ENCODE peak calls at places on chromosomes 5 and 9, in five cellular contexts. T is stimulated activated CD4-positive, alpha-beta T cell treated with anti-CD3 and anti-CD28 coated beads, TNF-alpha, amount 100 ng/mL, for 4 hours; M is Ammon's horn; C is amygdala; U is activated CD8-positive, alpha-beta memory T cell treated with anti-CD3 and anti-CD28 coated beads, Interleukin-2, amount 50 U/mL, for 48 hours. E is an unnamed sample.

GRCh38 chr5:81006955-81007636 is 46.9 kb downstream of the RASGRF2 start:
- DNase-seq in T (peak), M (no peak), C (no peak), U (no peak), E (no peak)

GRCh38 chr5:137141779-137142178 is 357.3 kb downstream of the SPOCK1 start:
- DNase-seq in T (no peak), M (no peak), C (no peak), U (no peak), E (peak)

GRCh38 chr9:74770508-74771261 is 117.0 kb downstream of the TRPM6 start:
- DNase-seq in T (peak), M (no peak), C (no peak), U (peak), E (peak)

GRCh38 chr9:136225366-136225747 is 20.3 kb downstream of the QSOX2 start:
- DNase-seq in T (no peak), M (no peak), C (no peak), U (no peak), E (no peak)

GRCh38 chr9:111622626-111623025 is 8.5 kb upstream of the DNAJC25 start:
- DNase-seq in T (no peak), M (no peak), C (no peak), U (no peak), E (no peak)

GRCh38 chr9:2461886-2462285 is 159.7 kb upstream of the VLDLR start:
- DNase-seq in T (no peak), M (peak), C (no peak), U (no peak), E (peak)

GRCh38 chr5:72637058-72637457 is 129.8 kb upstream of the ZNF366 start:
- DNase-seq in T (no peak), M (no peak), C (no peak), U (no peak), E (no peak)

GRCh38 chr5:154714271-154714986 is 40.7 kb upstream of the LARP1 start:
- DNase-seq in T (no peak), M (no peak), C (no peak), U (no peak), E (no peak)

GRCh38 chr9:98094851-98095250 is 24.2 kb downstream of the TRIM14 start:
- DNase-seq in T (no peak), M (no peak), C (no peak), U (peak), E (no peak)

GRCh38 chr5:73030531-73030930 is 74.7 kb downstream of the FCHO2 start:
- DNase-seq in T (no peak), M (no peak), C (no peak), U (no peak), E (no peak)

GRCh38 chr5:77743181-77743580 is 33.0 kb downstream of the TBCA start:
- DNase-seq in T (no peak), M (no peak), C (no peak), U (no peak), E (no peak)

GRCh38 chr9:126295936-126296600 is 30.6 kb upstream of the MVB12B start:
- DNase-seq in T (no peak), M (no peak), C (no peak), U (no peak), E (no peak)

GRCh38 chr9:31542384-31543055 is 841.9 kb upstream of the ACO1 start:
- DNase-seq in T (no peak), M (peak), C (no peak), U (no peak), E (peak)

GRCh38 chr9:86943223-86943870 is 4.0 kb downstream of the GAS1 start:
- DNase-seq in T (no peak), M (no peak), C (no peak), U (no peak), E (no peak)

GRCh38 chr5:43156388-43156787 is 35.6 kb upstream of the NIM1K start:
- DNase-seq in T (no peak), M (peak), C (no peak), U (no peak), E (no peak)

GRCh38 chr9:129640086-129640870 is 1.7 kb downstream of the ASB6 start:
- DNase-seq in T (no peak), M (no peak), C (peak), U (no peak), E (peak)

GRCh38 chr9:36102742-36103495 is 33.6 kb upstream of the GLIPR2 start:
- DNase-seq in T (peak), M (peak), C (peak), U (peak), E (peak)

GRCh38 chr5:167633931-167634341 is 657.5 kb upstream of the WWC1 start:
- DNase-seq in T (no peak), M (no peak), C (no peak), U (no peak), E (no peak)

GRCh38 chr5:6727231-6727630 is 14.0 kb downstream of the TENT4A start:
- DNase-seq in T (no peak), M (no peak), C (no peak), U (no peak), E (no peak)

GRCh38 chr9:36659500-36659899 is 86.8 kb downstream of the MELK start:
- DNase-seq in T (no peak), M (no peak), C (no peak), U (no peak), E (no peak)

GRCh38 chr5:149264432-149265069 is 7.1 kb upstream of the AFAP1L1 start:
- DNase-seq in T (peak), M (no peak), C (no peak), U (peak), E (peak)

GRCh38 chr9:123399803-123400378 is 43.9 kb downstream of the CRB2 start:
- DNase-seq in T (no peak), M (no peak), C (no peak), U (peak), E (peak)

GRCh38 chr9:137449931-137450537 is 8.9 kb upstream of the ENTPD8 start:
- DNase-seq in T (peak), M (no peak), C (no peak), U (no peak), E (no peak)

GRCh38 chr5:95940758-95941682 is 20.6 kb downstream of the ELL2 start:
- DNase-seq in T (no peak), M (peak), C (peak), U (no peak), E (no peak)

GRCh38 chr5:31987985-31988710 is 186.0 kb downstream of the GOLPH3 start:
- DNase-seq in T (no peak), M (no peak), C (no peak), U (no peak), E (no peak)

GRCh38 chr9:25850803-25851202 is 172.6 kb upstream of the TUSC1 start:
- DNase-seq in T (no peak), M (no peak), C (no peak), U (no peak), E (no peak)